ENCODE peak calls at places on chromosomes 2 and 18, in five cellular contexts. One of them, this sample, is unnamed.

GRCh38 chr2:24454258-24454657 is 36.8 kb upstream of the NCOA1 start:
- DNase-seq in IMR-90: peak
- DNase-seq in mesendoderm: no peak
- DNase-seq in H1: no peak
- DNase-seq in neuronal stem cell: no peak
- DNase-seq in this sample: no peak

GRCh38 chr2:231452799-231453508 is 11.3 kb downstream of the NCL start:
- DNase-seq in neuronal stem cell: no peak
- DNase-seq in H1: peak
- DNase-seq in IMR-90: no peak
- DNase-seq in mesendoderm: peak
- DNase-seq in this sample: peak

GRCh38 chr2:41602351-41602750 is 445.5 kb upstream of the PKDCC start:
- DNase-seq in mesendoderm: no peak
- DNase-seq in H1: no peak
- DNase-seq in IMR-90: no peak
- DNase-seq in neuronal stem cell: no peak
- DNase-seq in this sample: no peak

GRCh38 chr2:166376488-166376828 is 714 bp upstream of the SCN9A start:
- DNase-seq in H1: no peak
- DNase-seq in neuronal stem cell: no peak
- DNase-seq in IMR-90: no peak
- DNase-seq in mesendoderm: no peak
- DNase-seq in this sample: no peak

GRCh38 chr2:181892795-181893435 is 1.4 kb downstream of the ITPRID2 start:
- DNase-seq in H1: no peak
- DNase-seq in neuronal stem cell: no peak
- DNase-seq in IMR-90: peak
- DNase-seq in mesendoderm: no peak
- DNase-seq in this sample: no peak

GRCh38 chr18:33113421-33113820 is 327.1 kb downstream of the CCDC178 start:
- DNase-seq in IMR-90: no peak
- DNase-seq in mesendoderm: no peak
- DNase-seq in neuronal stem cell: no peak
- DNase-seq in H1: no peak
- DNase-seq in this sample: no peak

GRCh38 chr2:23602113-23602512 is 217.1 kb downstream of the KLHL29 start:
- DNase-seq in H1: no peak
- DNase-seq in neuronal stem cell: no peak
- DNase-seq in IMR-90: peak
- DNase-seq in mesendoderm: peak
- DNase-seq in this sample: no peak

GRCh38 chr2:237446333-237446654 is 32.3 kb upstream of the COL6A3 start:
- DNase-seq in H1: no peak
- DNase-seq in neuronal stem cell: no peak
- DNase-seq in IMR-90: no peak
- DNase-seq in mesendoderm: no peak
- DNase-seq in this sample: no peak

GRCh38 chr18:62505669-62506494 is 16.9 kb upstream of the ZCCHC2 start:
- DNase-seq in neuronal stem cell: no peak
- DNase-seq in IMR-90: no peak
- DNase-seq in H1: no peak
- DNase-seq in mesendoderm: no peak
- DNase-seq in this sample: no peak

GRCh38 chr2:1254662-1255372 is 158.4 kb upstream of the TPO start:
- DNase-seq in IMR-90: no peak
- DNase-seq in H1: no peak
- DNase-seq in mesendoderm: no peak
- DNase-seq in neuronal stem cell: no peak
- DNase-seq in this sample: no peak

GRCh38 chr2:101113441-101114267 is 37.5 kb downstream of the TBC1D8 start:
- DNase-seq in H1: no peak
- DNase-seq in neuronal stem cell: no peak
- DNase-seq in mesendoderm: peak
- DNase-seq in IMR-90: peak
- DNase-seq in this sample: peak

GRCh38 chr2:109352066-109352897 is 223.3 kb downstream of the SH3RF3 start:
- DNase-seq in IMR-90: no peak
- DNase-seq in mesendoderm: no peak
- DNase-seq in neuronal stem cell: no peak
- DNase-seq in H1: peak
- DNase-seq in this sample: no peak

GRCh38 chr2:240585101-240585500 is 1.4 kb upstream of the CAPN10 start:
- DNase-seq in IMR-90: no peak
- DNase-seq in mesendoderm: no peak
- DNase-seq in neuronal stem cell: no peak
- DNase-seq in H1: no peak
- DNase-seq in this sample: no peak

GRCh38 chr18:8948471-8949149 is 153.9 kb upstream of the NDUFV2 start:
- DNase-seq in mesendoderm: peak
- DNase-seq in H1: no peak
- DNase-seq in IMR-90: peak
- DNase-seq in neuronal stem cell: no peak
- DNase-seq in this sample: no peak

GRCh38 chr2:18066894-18067293 is 188.4 kb downstream of the KCNS3 start:
- DNase-seq in mesendoderm: peak
- DNase-seq in IMR-90: no peak
- DNase-seq in neuronal stem cell: no peak
- DNase-seq in H1: no peak
- DNase-seq in this sample: peak

GRCh38 chr2:16005819-16006536 is 65.6 kb downstream of the MYCN start:
- DNase-seq in mesendoderm: peak
- DNase-seq in IMR-90: no peak
- DNase-seq in neuronal stem cell: no peak
- DNase-seq in H1: no peak
- DNase-seq in this sample: no peak

GRCh38 chr2:10704034-10704594 is 14.3 kb upstream of the NOL10 start:
- DNase-seq in neuronal stem cell: no peak
- DNase-seq in IMR-90: no peak
- DNase-seq in H1: no peak
- DNase-seq in mesendoderm: no peak
- DNase-seq in this sample: no peak

GRCh38 chr18:50158866-50159653 is 35.9 kb downstream of the MYO5B start:
- DNase-seq in H1: no peak
- DNase-seq in neuronal stem cell: peak
- DNase-seq in mesendoderm: no peak
- DNase-seq in IMR-90: no peak
- DNase-seq in this sample: no peak

GRCh38 chr18:3653859-3654441 is 204.0 kb downstream of the TGIF1 start:
- DNase-seq in IMR-90: no peak
- DNase-seq in H1: no peak
- DNase-seq in neuronal stem cell: no peak
- DNase-seq in mesendoderm: peak
- DNase-seq in this sample: no peak

GRCh38 chr2:241507430-241508239 is 749 bp downstream of the STK25 start:
- DNase-seq in IMR-90: peak
- DNase-seq in H1: peak
- DNase-seq in neuronal stem cell: peak
- DNase-seq in mesendoderm: peak
- DNase-seq in this sample: peak

GRCh38 chr2:172995323-172996244 is 80.1 kb upstream of the MAP3K20 start:
- DNase-seq in mesendoderm: peak
- DNase-seq in IMR-90: peak
- DNase-seq in neuronal stem cell: no peak
- DNase-seq in H1: no peak
- DNase-seq in this sample: no peak

GRCh38 chr2:130834091-130834922 is 2.4 kb upstream of the ARHGEF4 start:
- DNase-seq in IMR-90: peak
- DNase-seq in neuronal stem cell: no peak
- DNase-seq in H1: no peak
- DNase-seq in mesendoderm: no peak
- DNase-seq in this sample: no peak

GRCh38 chr2:208466920-208467298 is 60.3 kb downstream of the PTH2R start:
- DNase-seq in mesendoderm: no peak
- DNase-seq in H1: no peak
- DNase-seq in IMR-90: no peak
- DNase-seq in neuronal stem cell: no peak
- DNase-seq in this sample: no peak

GRCh38 chr2:66925128-66925527 is 472.0 kb upstream of the ETAA1 start:
- DNase-seq in neuronal stem cell: no peak
- DNase-seq in mesendoderm: no peak
- DNase-seq in IMR-90: peak
- DNase-seq in H1: no peak
- DNase-seq in this sample: no peak

GRCh38 chr2:37098416-37099118 is 14.2 kb downstream of the GPATCH11 start:
- DNase-seq in IMR-90: no peak
- DNase-seq in H1: no peak
- DNase-seq in mesendoderm: no peak
- DNase-seq in neuronal stem cell: no peak
- DNase-seq in this sample: no peak

GRCh38 chr2:222302178-222303018 is 3.6 kb upstream of the PAX3 start:
- DNase-seq in IMR-90: no peak
- DNase-seq in mesendoderm: no peak
- DNase-seq in neuronal stem cell: no peak
- DNase-seq in H1: peak
- DNase-seq in this sample: no peak

GRCh38 chr18:25678226-25678625 is 326.3 kb upstream of the ZNF521 start:
- DNase-seq in neuronal stem cell: no peak
- DNase-seq in IMR-90: no peak
- DNase-seq in mesendoderm: no peak
- DNase-seq in H1: no peak
- DNase-seq in this sample: no peak

GRCh38 chr2:30871440-30871839 is 64.2 kb upstream of the CAPN13 start:
- DNase-seq in mesendoderm: peak
- DNase-seq in H1: no peak
- DNase-seq in IMR-90: no peak
- DNase-seq in neuronal stem cell: peak
- DNase-seq in this sample: no peak

GRCh38 chr2:69652206-69652605 is 8.7 kb upstream of the AAK1 start:
- DNase-seq in neuronal stem cell: no peak
- DNase-seq in mesendoderm: no peak
- DNase-seq in H1: no peak
- DNase-seq in IMR-90: peak
- DNase-seq in this sample: no peak

GRCh38 chr18:55301196-55301540 is 286.8 kb downstream of the TCF4 start:
- DNase-seq in neuronal stem cell: no peak
- DNase-seq in H1: no peak
- DNase-seq in IMR-90: peak
- DNase-seq in mesendoderm: no peak
- DNase-seq in this sample: no peak

GRCh38 chr2:210593166-210593565 is 36.8 kb downstream of the CPS1 start:
- DNase-seq in neuronal stem cell: no peak
- DNase-seq in H1: no peak
- DNase-seq in mesendoderm: peak
- DNase-seq in IMR-90: peak
- DNase-seq in this sample: no peak

GRCh38 chr2:241532733-241533601 is 24.6 kb upstream of the STK25 start:
- DNase-seq in H1: no peak
- DNase-seq in mesendoderm: no peak
- DNase-seq in IMR-90: no peak
- DNase-seq in neuronal stem cell: no peak
- DNase-seq in this sample: no peak

GRCh38 chr2:100957971-100958653 is 44.0 kb upstream of the RPL31 start:
- DNase-seq in mesendoderm: no peak
- DNase-seq in IMR-90: peak
- DNase-seq in H1: no peak
- DNase-seq in neuronal stem cell: no peak
- DNase-seq in this sample: no peak

GRCh38 chr18:54267688-54268087 is 1.6 kb upstream of the POLI start:
- DNase-seq in mesendoderm: no peak
- DNase-seq in IMR-90: no peak
- DNase-seq in neuronal stem cell: no peak
- DNase-seq in H1: no peak
- DNase-seq in this sample: no peak

GRCh38 chr18:54257015-54257414 is 12.3 kb upstream of the POLI start:
- DNase-seq in H1: no peak
- DNase-seq in mesendoderm: no peak
- DNase-seq in neuronal stem cell: no peak
- DNase-seq in IMR-90: no peak
- DNase-seq in this sample: no peak

GRCh38 chr18:54263904-54264336 is 5.4 kb upstream of the POLI start:
- DNase-seq in H1: no peak
- DNase-seq in IMR-90: no peak
- DNase-seq in mesendoderm: no peak
- DNase-seq in neuronal stem cell: no peak
- DNase-seq in this sample: no peak

GRCh38 chr18:54260376-54261072 is 8.8 kb upstream of the POLI start:
- DNase-seq in H1: no peak
- DNase-seq in neuronal stem cell: no peak
- DNase-seq in IMR-90: no peak
- DNase-seq in mesendoderm: no peak
- DNase-seq in this sample: no peak

GRCh38 chr18:54261894-54262293 is 7.4 kb upstream of the POLI start:
- DNase-seq in IMR-90: no peak
- DNase-seq in neuronal stem cell: no peak
- DNase-seq in H1: no peak
- DNase-seq in mesendoderm: no peak
- DNase-seq in this sample: no peak
- H2BK120ac ChIP-seq in IMR-90: no peak
- H2BK120ac ChIP-seq in neuronal stem cell: no peak
- H2BK120ac ChIP-seq in H1: no peak
- H2BK120ac ChIP-seq in mesendoderm: no peak
- H2BK120ac ChIP-seq in this sample: no peak

DNA sequence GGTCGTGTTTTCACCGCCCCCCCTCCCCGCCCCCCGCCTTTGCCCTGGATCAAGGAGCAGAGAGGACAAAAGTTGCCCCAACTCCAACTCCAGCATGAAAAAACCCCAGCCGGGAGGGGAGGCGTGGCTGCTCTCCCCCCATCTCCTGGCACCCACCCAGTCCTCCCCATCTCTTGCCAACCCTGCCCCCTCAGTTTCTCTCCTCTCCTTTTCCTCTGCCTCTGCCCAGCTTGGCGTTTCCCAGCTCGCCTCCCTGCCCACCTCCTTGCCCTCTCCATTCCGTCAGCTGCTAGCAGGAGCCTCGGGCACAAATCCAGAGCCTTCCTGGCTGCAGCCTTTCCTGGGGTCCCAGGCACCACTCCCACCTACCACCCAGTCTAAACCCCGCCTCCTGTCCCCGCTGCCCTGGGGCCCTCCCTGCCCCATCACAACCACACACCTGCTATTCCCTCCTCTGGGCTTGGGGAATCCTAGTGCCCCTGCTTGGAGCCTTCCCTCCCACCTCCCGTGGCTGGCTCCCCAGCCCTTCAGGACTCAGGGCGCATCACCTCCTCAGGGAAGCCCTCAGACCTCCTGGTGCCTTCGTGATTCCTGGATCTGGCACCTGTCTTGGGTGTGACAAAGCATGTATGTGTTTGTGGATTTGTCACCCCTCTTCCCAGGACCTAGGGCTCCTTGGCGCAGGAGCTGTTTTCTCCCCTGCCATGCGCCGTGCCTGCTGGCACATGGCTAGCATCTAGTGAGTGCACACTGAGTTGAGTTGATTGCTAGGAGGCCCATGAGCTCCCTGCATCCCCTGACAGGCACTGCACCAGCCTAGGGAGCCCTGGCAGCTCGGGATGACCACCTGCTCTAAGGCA is 209.1 kb downstream of the TFCP2L1 start:
- DNase-seq in H1: peak
- DNase-seq in neuronal stem cell: no peak
- DNase-seq in IMR-90: no peak
- DNase-seq in mesendoderm: peak
- DNase-seq in this sample: peak
- H3K4me2 ChIP-seq in H1: peak
- H3K4me2 ChIP-seq in neuronal stem cell: peak
- H3K4me2 ChIP-seq in IMR-90: peak
- H3K4me2 ChIP-seq in mesendoderm: peak
- H3K4me2 ChIP-seq in this sample: peak

GRCh38 chr18:23105581-23106219 is 29.6 kb upstream of the CABLES1 start:
- DNase-seq in IMR-90: no peak
- DNase-seq in mesendoderm: no peak
- DNase-seq in H1: no peak
- DNase-seq in neuronal stem cell: no peak
- DNase-seq in this sample: no peak
- H2BK120ac ChIP-seq in IMR-90: peak
- H2BK120ac ChIP-seq in mesendoderm: no peak
- H2BK120ac ChIP-seq in H1: no peak
- H2BK120ac ChIP-seq in neuronal stem cell: no peak
- H2BK120ac ChIP-seq in this sample: no peak

GRCh38 chr2:128272586-128273468 is 45.8 kb downstream of the HS6ST1 start:
- DNase-seq in H1: no peak
- DNase-seq in neuronal stem cell: no peak
- DNase-seq in mesendoderm: no peak
- DNase-seq in IMR-90: no peak
- DNase-seq in this sample: peak
- H3K4me2 ChIP-seq in H1: no peak
- H3K4me2 ChIP-seq in neuronal stem cell: no peak
- H3K4me2 ChIP-seq in mesendoderm: no peak
- H3K4me2 ChIP-seq in IMR-90: no peak
- H3K4me2 ChIP-seq in this sample: no peak